ENCODE peak calls at places on chromosomes 13 and 19, in four cellular contexts. One of them, this sample, is unnamed.

GRCh38 chr13:47397739-47398138 is 500.9 kb upstream of the HTR2A start:
- DNase-seq in stomach: no peak
- DNase-seq in adrenal gland: no peak
- DNase-seq in body of pancreas: no peak
- DNase-seq in this sample: no peak

GRCh38 chr13:102779426-102780159 is 6.0 kb upstream of the TEX30 start:
- DNase-seq in stomach: no peak
- DNase-seq in adrenal gland: no peak
- DNase-seq in body of pancreas: no peak
- DNase-seq in this sample: no peak

GRCh38 chr19:8241646-8242045 is 32.5 kb downstream of the CERS4 start:
- DNase-seq in stomach: no peak
- DNase-seq in adrenal gland: no peak
- DNase-seq in body of pancreas: no peak
- DNase-seq in this sample: no peak

GRCh38 chr13:54637377-54637776 is 1608.8 kb downstream of the OLFM4 start:
- DNase-seq in stomach: no peak
- DNase-seq in adrenal gland: no peak
- DNase-seq in body of pancreas: no peak
- DNase-seq in this sample: no peak

GRCh38 chr19:9645466-9645865 is 24.4 kb upstream of the ZNF561 start:
- DNase-seq in stomach: no peak
- DNase-seq in adrenal gland: no peak
- DNase-seq in body of pancreas: no peak
- DNase-seq in this sample: no peak

GRCh38 chr19:6480843-6481415 is 658 bp downstream of the DENND1C start:
- DNase-seq in stomach: no peak
- DNase-seq in adrenal gland: no peak
- DNase-seq in body of pancreas: no peak
- DNase-seq in this sample: no peak

GRCh38 chr19:4970558-4971423 is 1.9 kb downstream of the KDM4B start:
- DNase-seq in stomach: peak; percentile 46
- DNase-seq in adrenal gland: peak; percentile 81
- DNase-seq in body of pancreas: peak; percentile 52
- DNase-seq in this sample: no peak

GRCh38 chr13:41099986-41100385 is 32.6 kb downstream of the KBTBD6 start:
- DNase-seq in stomach: no peak
- DNase-seq in adrenal gland: no peak
- DNase-seq in body of pancreas: no peak
- DNase-seq in this sample: no peak

GRCh38 chr19:4935449-4935848 is 26.1 kb downstream of the UHRF1 start:
- DNase-seq in stomach: no peak
- DNase-seq in adrenal gland: no peak
- DNase-seq in body of pancreas: no peak
- DNase-seq in this sample: no peak

GRCh38 chr13:64758520-64758919 is 2471.6 kb downstream of the PCDH9 start:
- DNase-seq in stomach: no peak
- DNase-seq in adrenal gland: no peak
- DNase-seq in body of pancreas: no peak
- DNase-seq in this sample: no peak

GRCh38 chr19:12485571-12485970 is 955 bp upstream of the ZNF709 start:
- DNase-seq in stomach: no peak
- DNase-seq in adrenal gland: no peak
- DNase-seq in body of pancreas: no peak
- DNase-seq in this sample: no peak

GRCh38 chr13:78601886-78602560 is 1.3 kb downstream of the POU4F1 start:
- DNase-seq in stomach: no peak
- DNase-seq in adrenal gland: no peak
- DNase-seq in body of pancreas: no peak
- DNase-seq in this sample: no peak

GRCh38 chr13:106143930-106144709 is 391.3 kb downstream of the EFNB2 start:
- DNase-seq in stomach: peak; percentile 36
- DNase-seq in adrenal gland: no peak
- DNase-seq in body of pancreas: peak; percentile 36
- DNase-seq in this sample: no peak

GRCh38 chr19:6693681-6694080 is 23.7 kb upstream of the TNFSF14 start:
- DNase-seq in stomach: no peak
- DNase-seq in adrenal gland: no peak
- DNase-seq in body of pancreas: no peak
- DNase-seq in this sample: no peak

GRCh38 chr19:12939292-12939606 is 840 bp downstream of the CALR start:
- DNase-seq in stomach: no peak
- DNase-seq in adrenal gland: no peak
- DNase-seq in body of pancreas: no peak
- DNase-seq in this sample: no peak

GRCh38 chr19:34260771-34261173 is 6.4 kb downstream of the GARRE1 start:
- DNase-seq in stomach: no peak
- DNase-seq in adrenal gland: no peak
- DNase-seq in body of pancreas: no peak
- DNase-seq in this sample: no peak

GRCh38 chr13:43204591-43204990 is 181.2 kb downstream of the DNAJC15 start:
- DNase-seq in stomach: no peak
- DNase-seq in adrenal gland: no peak
- DNase-seq in body of pancreas: no peak
- DNase-seq in this sample: no peak

GRCh38 chr19:40612831-40613668 is 11.9 kb downstream of the LTBP4 start:
- DNase-seq in stomach: peak; percentile 72
- DNase-seq in adrenal gland: peak; percentile 78
- DNase-seq in body of pancreas: no peak
- DNase-seq in this sample: no peak

DNA sequence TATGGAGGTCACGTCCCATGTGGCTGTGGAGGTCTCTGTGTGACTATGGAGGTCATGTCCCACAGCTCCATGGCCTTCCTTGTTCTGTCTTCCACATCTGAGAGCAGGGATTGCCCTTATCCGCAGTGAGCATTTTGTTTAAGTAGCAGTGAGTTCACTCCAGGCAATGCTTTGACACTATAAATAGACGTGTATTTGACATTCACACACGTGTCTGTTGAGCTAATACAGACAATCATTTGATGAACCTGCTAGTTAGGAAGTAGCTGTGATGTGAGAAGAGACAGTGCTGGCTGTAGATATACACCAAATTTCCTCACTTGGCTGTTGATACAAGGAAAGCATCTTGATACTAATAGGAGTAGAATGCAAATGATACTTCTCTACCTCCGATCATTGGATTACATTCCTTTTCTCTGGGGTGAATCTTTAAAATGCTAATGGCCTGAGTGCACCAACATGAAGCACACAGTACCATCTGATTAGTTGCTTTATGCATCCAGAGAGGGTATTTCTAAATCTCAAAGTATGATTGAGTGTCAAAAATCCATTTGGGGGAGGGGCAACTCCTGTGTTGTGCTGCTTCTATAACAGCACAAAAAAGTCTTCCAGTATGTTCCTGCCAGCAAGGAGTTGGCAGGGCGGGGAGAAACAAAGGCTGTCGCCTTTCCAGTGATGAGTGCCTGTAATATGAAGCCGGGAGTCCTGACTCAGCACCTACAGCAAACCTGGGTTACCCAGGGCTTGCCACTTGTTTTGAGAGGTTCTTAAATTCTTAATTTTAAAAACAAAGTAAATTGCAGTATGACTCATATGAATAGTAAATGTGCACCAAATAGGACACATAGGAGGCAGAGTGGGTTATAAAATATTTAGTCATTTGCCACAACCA is 7.0 kb downstream of the CUL4A start:
- DNase-seq in stomach: peak; percentile 60
- DNase-seq in adrenal gland: peak; percentile 87
- DNase-seq in body of pancreas: peak; percentile 58
- DNase-seq in this sample: no peak
- H3K27ac ChIP-seq in stomach: peak overlapping the region; percentile 50
- H3K27ac ChIP-seq in adrenal gland: peak overlapping the region; percentile 55
- H3K27ac ChIP-seq in body of pancreas: peak overlapping the region; percentile 24
- H3K27ac ChIP-seq in this sample: no peak overlapping the region

GRCh38 chr13:39047560-39047959 is 9.3 kb downstream of the NHLRC3 start:
- DNase-seq in stomach: no peak
- DNase-seq in adrenal gland: no peak
- DNase-seq in body of pancreas: no peak
- DNase-seq in this sample: no peak
- TF ChIP-seq CTCF in stomach: no peak
- TF ChIP-seq CTCF in adrenal gland: no peak
- TF ChIP-seq CTCF in body of pancreas: no peak
- TF ChIP-seq CTCF in this sample: no peak

DNA sequence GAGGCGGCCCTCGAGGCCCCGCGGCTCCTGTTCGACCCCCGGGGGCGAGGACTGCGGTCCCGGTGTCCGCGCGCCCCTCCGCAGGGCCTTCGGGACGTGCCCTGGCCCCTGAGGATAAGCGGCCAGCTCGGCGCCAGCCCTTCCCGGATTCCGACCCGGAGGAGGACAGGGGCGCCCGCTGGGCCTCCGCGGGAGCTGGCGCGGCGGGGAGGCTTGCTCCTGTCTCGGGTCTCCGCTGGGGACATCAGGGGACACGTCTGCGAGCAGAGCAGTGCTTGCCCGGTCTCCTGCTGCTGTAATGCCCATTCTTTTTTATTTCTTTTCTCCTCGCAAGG is 828 bp downstream of the B3GLCT start:
- DNase-seq in stomach: peak; percentile 50
- DNase-seq in adrenal gland: peak; percentile 59
- DNase-seq in body of pancreas: peak; percentile 54
- DNase-seq in this sample: peak; percentile 55
- TF ChIP-seq POLR2A in stomach: no peak
- TF ChIP-seq POLR2A in adrenal gland: no peak
- TF ChIP-seq POLR2A in body of pancreas: peak; percentile 25
- TF ChIP-seq POLR2A in this sample: no peak

GRCh38 chr19:18966304-18966703 is 25.3 kb upstream of the HOMER3 start:
- DNase-seq in stomach: no peak
- DNase-seq in adrenal gland: no peak
- DNase-seq in body of pancreas: no peak
- DNase-seq in this sample: no peak
- H3K27ac ChIP-seq in stomach: no peak overlapping the region
- H3K27ac ChIP-seq in adrenal gland: peak overlapping the region; percentile 6
- H3K27ac ChIP-seq in body of pancreas: peak overlapping the region; percentile 63
- H3K27ac ChIP-seq in this sample: no peak overlapping the region

DNA sequence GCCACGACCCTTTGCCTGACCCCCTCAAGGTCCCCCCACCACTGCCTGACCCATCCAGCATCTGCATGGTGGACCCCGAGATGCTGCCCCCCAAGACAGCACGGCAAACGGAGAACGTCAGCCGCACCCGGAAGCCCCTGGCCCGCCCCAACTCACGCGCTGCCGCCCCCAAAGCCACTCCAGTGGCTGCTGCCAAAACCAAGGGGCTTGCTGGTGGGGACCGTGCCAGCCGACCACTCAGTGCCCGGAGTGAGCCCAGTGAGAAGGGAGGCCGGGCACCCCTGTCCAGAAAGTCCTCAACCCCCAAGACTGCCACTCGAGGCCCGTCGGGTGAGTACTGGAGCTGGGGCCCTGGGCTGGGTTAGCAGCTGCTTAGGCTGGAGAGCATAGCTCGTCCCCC is 8.6 kb downstream of the MAP1S start:
- DNase-seq in stomach: no peak
- DNase-seq in adrenal gland: no peak
- DNase-seq in body of pancreas: no peak
- DNase-seq in this sample: no peak
- TF ChIP-seq CTCF in stomach: no peak
- TF ChIP-seq CTCF in adrenal gland: no peak
- TF ChIP-seq CTCF in body of pancreas: no peak
- TF ChIP-seq CTCF in this sample: no peak

DNA sequence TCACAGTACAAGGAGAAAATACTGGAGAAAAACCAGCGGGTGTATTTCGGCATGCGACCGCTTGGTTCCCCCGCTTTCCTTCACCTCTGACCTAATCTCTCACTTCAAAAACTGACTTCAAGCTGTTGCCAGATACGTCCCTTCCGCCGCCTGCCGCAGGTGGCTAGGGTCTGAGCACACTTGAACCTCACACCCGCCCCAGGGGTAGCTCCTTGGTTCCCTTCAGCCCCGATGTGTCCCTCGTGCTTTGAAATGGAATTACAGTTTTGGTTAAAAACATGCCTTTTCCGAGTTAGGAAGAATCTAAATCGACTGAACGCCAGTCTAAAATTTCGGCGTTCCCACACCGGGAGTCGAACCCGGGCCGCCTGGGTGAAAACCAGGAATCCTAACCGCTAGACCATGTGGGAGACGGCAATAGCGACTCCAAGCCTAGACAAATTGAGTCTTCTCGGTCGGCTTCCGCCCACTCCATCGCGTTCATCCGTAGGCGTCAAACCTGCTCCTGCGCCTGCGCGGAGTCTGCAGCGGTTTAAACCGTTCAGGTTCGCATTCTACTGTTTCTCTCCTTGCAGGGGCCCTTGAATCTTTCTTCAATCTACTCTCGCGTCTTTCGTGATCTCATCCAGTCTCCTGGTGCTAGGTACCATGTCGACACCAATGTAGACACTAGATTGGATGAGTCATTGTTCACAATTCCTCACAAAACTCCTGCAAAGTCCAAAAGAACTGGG is 71.5 kb downstream of the NUFIP1 start:
- DNase-seq in stomach: peak; percentile 97
- DNase-seq in adrenal gland: peak; percentile 99
- DNase-seq in body of pancreas: peak; percentile 97
- DNase-seq in this sample: peak; percentile 98
- TF ChIP-seq POLR2A in stomach: no peak
- TF ChIP-seq POLR2A in adrenal gland: peak; percentile 53
- TF ChIP-seq POLR2A in body of pancreas: peak; percentile 78
- TF ChIP-seq POLR2A in this sample: peak; percentile 82